ENCODE peak calls at places on chromosomes 16 and 17, in ten cellular contexts. O is SJCRH30, V is AG10803, J is cardiac fibroblast, T is cardiac muscle cell, E is ovary, C is colonic mucosa, A is choroid plexus epithelial cell, D is bronchial epithelial cell, H is MM.1S. M is an unnamed sample.

GRCh38 chr17:142876-143784 is 5.8 kb downstream of the SCGB1C2 start:
- DNase-seq in A (no peak), V (no peak), D (no peak), E (peak), H (no peak), C (peak), O (no peak), T (no peak), J (no peak), M (no peak)

GRCh38 chr17:57662644-57663308 is 82.3 kb downstream of the CCDC182 start:
- DNase-seq in O (peak), D (peak), C (peak), T (peak), J (peak), V (peak), E (peak), A (peak), H (no peak), M (peak)

GRCh38 chr17:67290994-67291362 is 46.0 kb upstream of the HELZ start:
- DNase-seq in A (no peak), V (no peak), D (no peak), H (no peak), C (no peak), E (no peak), O (peak), T (no peak), J (peak), M (no peak)

GRCh38 chr16:48607056-48607825 is 2.7 kb downstream of the N4BP1 start:
- DNase-seq in C (peak), E (no peak), H (no peak), T (peak), J (peak), O (no peak), V (peak), A (peak), D (peak), M (peak)

GRCh38 chr16:27826081-27826892 is 237.2 kb downstream of the GSG1L start:
- DNase-seq in H (no peak), J (no peak), C (no peak), A (no peak), E (no peak), D (no peak), O (no peak), V (no peak), T (no peak), M (no peak)

GRCh38 chr17:6752068-6752909 is 3.6 kb upstream of the XAF1 start:
- DNase-seq in D (peak), T (peak), E (peak), V (peak), C (no peak), J (peak), O (peak), H (no peak), A (peak), M (peak)

GRCh38 chr17:31078290-31078689 is 16.5 kb upstream of the NF1 start:
- DNase-seq in D (peak), V (no peak), J (no peak), A (no peak), O (no peak), H (no peak), C (no peak), E (no peak), T (no peak), M (no peak)

GRCh38 chr17:78304549-78305037 is 55.3 kb downstream of the SOCS3 start:
- DNase-seq in C (no peak), A (no peak), D (no peak), J (no peak), H (no peak), E (no peak), V (no peak), T (no peak), O (peak), M (no peak)

GRCh38 chr17:9140550-9141422 is 119.5 kb downstream of the NTN1 start:
- DNase-seq in O (no peak), H (no peak), A (no peak), E (no peak), D (no peak), V (no peak), C (no peak), J (no peak), T (no peak), M (no peak)

GRCh38 chr16:55000595-55000994 is 69.9 kb downstream of the IRX5 start:
- DNase-seq in J (peak), A (peak), D (peak), T (peak), E (no peak), H (no peak), V (peak), C (no peak), O (no peak), M (peak)

GRCh38 chr16:8668138-8668537 is 6.3 kb upstream of the ABAT start:
- DNase-seq in A (no peak), C (no peak), E (no peak), V (no peak), O (no peak), D (no peak), J (no peak), T (no peak), H (no peak), M (no peak)

GRCh38 chr17:6492892-6493674 is 48.8 kb downstream of the PIMREG start:
- DNase-seq in E (peak), D (no peak), O (peak), V (no peak), T (no peak), A (no peak), J (no peak), C (no peak), H (no peak), M (no peak)

GRCh38 chr16:28309811-28310311 is 17.5 kb downstream of the SBK1 start:
- DNase-seq in T (no peak), D (no peak), O (no peak), H (no peak), A (no peak), C (no peak), V (no peak), E (no peak), J (no peak), M (no peak)

GRCh38 chr17:36647598-36647997 is 46.2 kb downstream of the MRM1 start:
- DNase-seq in H (no peak), A (no peak), T (no peak), C (no peak), E (no peak), D (no peak), V (no peak), J (no peak), O (no peak), M (no peak)

GRCh38 chr17:17510456-17511292 is 14.5 kb upstream of the RASD1 start:
- DNase-seq in A (no peak), J (no peak), E (no peak), T (no peak), O (peak), C (no peak), H (no peak), D (peak), V (no peak), M (no peak)

GRCh38 chr17:80101160-80101945 is at the start of gene GAA:
- DNase-seq in A (peak), E (peak), T (peak), V (peak), J (peak), O (peak), C (peak), D (peak), H (peak), M (peak)

GRCh38 chr17:7132511-7133094 is 18.0 kb upstream of the ASGR2 start:
- DNase-seq in C (no peak), V (no peak), E (no peak), O (no peak), J (peak), D (no peak), A (peak), H (peak), T (peak), M (no peak)

GRCh38 chr16:22189473-22190168 is 16.5 kb upstream of the EEF2K start:
- DNase-seq in D (peak), O (peak), C (peak), E (peak), J (peak), H (peak), V (peak), A (peak), T (peak), M (peak)

GRCh38 chr16:720990-721764 is at the start of gene ANTKMT:
- DNase-seq in J (peak), H (peak), V (peak), O (peak), C (peak), A (peak), T (peak), D (peak), E (peak), M (peak)

GRCh38 chr17:79988163-79988971 is 47.3 kb downstream of the TBC1D16 start:
- DNase-seq in D (peak), H (no peak), E (peak), V (peak), T (peak), C (peak), J (peak), A (peak), O (no peak), M (peak)

GRCh38 chr17:55743103-55743679 is 7.7 kb upstream of the PCTP start:
- DNase-seq in T (no peak), D (peak), E (no peak), A (peak), H (no peak), O (no peak), C (peak), J (no peak), V (no peak), M (no peak)

GRCh38 chr17:73956595-73957465 is 246.6 kb upstream of the RPL38 start:
- DNase-seq in A (peak), O (peak), C (peak), J (peak), D (peak), T (peak), H (peak), E (no peak), V (peak), M (no peak)

GRCh38 chr17:57099165-57099564 is 14.1 kb downstream of the AKAP1 start:
- DNase-seq in C (no peak), O (no peak), T (no peak), V (no peak), H (no peak), J (no peak), E (no peak), A (no peak), D (no peak), M (no peak)

GRCh38 chr17:41655611-41656111 is 31.3 kb upstream of the KRT17 start:
- DNase-seq in O (no peak), V (no peak), J (no peak), E (no peak), C (peak), T (no peak), A (no peak), H (no peak), D (peak), M (no peak)

GRCh38 chr17:259341-259976 is 78.0 kb upstream of the DOC2B start:
- DNase-seq in H (no peak), C (peak), D (no peak), T (no peak), E (no peak), J (no peak), A (no peak), V (no peak), O (no peak), M (no peak)

GRCh38 chr17:67360880-67361279 is 5.5 kb downstream of the PSMD12 start:
- DNase-seq in A (no peak), J (no peak), H (no peak), T (no peak), C (no peak), E (no peak), V (no peak), D (peak), O (no peak), M (no peak)

GRCh38 chr17:79919164-79919585 is 79.9 kb upstream of the CBX4 start:
- DNase-seq in J (peak), D (peak), A (no peak), T (no peak), O (no peak), H (no peak), V (peak), E (peak), C (peak), M (no peak)

GRCh38 chr16:85881436-85881835 is 17.5 kb upstream of the IRF8 start:
- DNase-seq in T (no peak), V (no peak), A (no peak), H (no peak), C (no peak), E (no peak), J (no peak), D (no peak), O (no peak), M (no peak)

GRCh38 chr17:77935121-77935571 is 23.4 kb upstream of the TNRC6C start:
- DNase-seq in E (no peak), J (no peak), H (no peak), O (no peak), V (no peak), D (no peak), T (no peak), C (no peak), A (no peak), M (no peak)

GRCh38 chr17:2357237-2357636 is 19.9 kb downstream of the SGSM2 start:
- DNase-seq in J (no peak), C (no peak), O (no peak), A (no peak), E (no peak), T (no peak), D (no peak), H (no peak), V (no peak), M (no peak)

GRCh38 chr17:40645932-40646331 is 1.7 kb downstream of the SMARCE1 start:
- DNase-seq in D (no peak), T (no peak), O (no peak), V (no peak), J (no peak), H (no peak), C (no peak), A (peak), E (no peak), M (no peak)

DNA sequence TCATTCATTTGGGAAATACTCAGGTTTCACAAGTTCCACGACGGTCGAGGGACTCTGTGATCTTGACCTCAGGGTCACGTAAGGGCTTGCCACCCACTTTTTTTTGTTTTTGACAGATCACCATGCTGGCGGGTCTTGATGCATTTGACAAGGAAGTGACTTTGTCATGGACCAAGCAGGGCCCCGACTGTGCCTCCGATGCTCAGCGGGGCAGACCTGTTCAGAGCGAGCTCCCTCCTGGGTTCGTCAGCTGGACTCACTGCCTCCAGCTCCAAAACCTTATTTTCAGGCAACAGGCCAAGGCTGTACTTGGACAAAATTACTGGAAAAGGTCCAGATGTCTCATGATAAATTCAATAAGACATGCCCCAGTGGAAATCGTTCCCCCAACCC is 9.0 kb upstream of the CLEC18A start:
- DNase-seq in E (no peak), D (no peak), J (no peak), H (no peak), T (peak), V (no peak), A (no peak), O (no peak), C (no peak), M (no peak)
- H3K4me3 ChIP-seq in E (no peak), D (no peak), J (no peak), H (no peak), T (no peak), V (no peak), A (no peak), O (no peak), C (no peak), M (peak)

DNA sequence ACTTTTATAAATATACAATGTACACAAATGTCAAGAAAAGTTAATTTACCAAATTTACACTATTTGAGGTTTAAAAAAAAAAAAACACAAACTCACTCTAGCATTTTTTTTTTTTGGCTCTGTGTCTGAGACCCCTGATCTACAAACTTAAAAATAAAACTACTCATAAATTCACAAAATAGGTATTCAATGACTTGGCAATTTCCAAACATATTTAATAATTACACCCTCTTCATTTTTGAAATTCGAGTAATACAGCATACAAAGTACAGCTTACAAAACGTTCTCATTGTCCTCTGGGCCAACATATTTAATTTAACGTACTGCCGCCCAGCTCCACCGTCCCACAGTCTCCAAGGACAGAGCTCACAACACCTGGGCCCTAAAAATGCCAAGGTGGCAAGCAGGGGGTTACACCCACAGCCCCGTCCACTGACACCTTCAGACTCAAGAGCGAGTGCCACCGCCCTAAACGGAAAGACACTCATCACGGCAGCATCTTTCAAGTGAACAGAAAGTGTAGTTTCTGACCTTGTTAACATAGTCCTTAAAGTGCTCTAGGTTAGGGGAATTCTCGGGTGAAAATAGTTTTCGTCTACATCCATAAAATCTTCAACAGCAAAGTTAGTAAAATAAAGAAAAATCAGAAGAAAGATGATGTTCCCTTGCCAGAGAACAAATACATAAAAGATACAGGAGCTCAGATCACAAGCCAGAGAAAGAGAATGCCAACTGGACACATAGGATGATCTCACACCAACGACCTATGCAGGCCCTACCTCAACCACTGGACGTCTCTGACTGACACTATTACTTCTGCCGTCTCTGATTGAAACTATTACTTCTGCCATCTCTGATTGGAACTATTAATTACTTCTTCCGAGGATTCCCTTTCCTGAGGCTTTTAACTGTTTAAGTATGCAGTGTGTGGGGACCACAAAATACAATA is 4.2 kb downstream of the ADCY9 start:
- DNase-seq in A (peak), H (no peak), J (peak), V (peak), O (peak), T (no peak), D (no peak), E (no peak), C (peak), M (peak)
- H3K4me3 ChIP-seq in A (peak), H (no peak), J (peak), V (peak), O (peak), T (peak), D (peak), E (peak), C (no peak), M (peak)

GRCh38 chr17:50469005-50469605 is 425 bp upstream of the CHAD start:
- DNase-seq in C (peak), O (peak), J (no peak), A (peak), D (no peak), E (no peak), V (no peak), T (no peak), H (no peak), M (peak)
- H3K4me3 ChIP-seq in C (peak), O (peak), J (peak), A (peak), D (no peak), E (peak), V (peak), T (no peak), H (no peak), M (no peak)

GRCh38 chr17:45143767-45144198 is 4.5 kb upstream of the HEXIM1 start:
- DNase-seq in E (peak), H (no peak), O (peak), D (no peak), C (peak), T (peak), A (peak), J (peak), V (peak), M (peak)

GRCh38 chr17:45143101-45143670 is 5.1 kb upstream of the HEXIM1 start:
- DNase-seq in E (no peak), O (no peak), V (no peak), T (no peak), A (no peak), H (no peak), D (no peak), J (no peak), C (no peak), M (no peak)

GRCh38 chr17:45145035-45145389 is 3.3 kb upstream of the HEXIM1 start:
- DNase-seq in H (no peak), O (no peak), J (no peak), C (no peak), A (no peak), E (no peak), T (no peak), D (no peak), V (no peak), M (no peak)

GRCh38 chr17:45146166-45146565 is 2.1 kb upstream of the HEXIM1 start:
- DNase-seq in O (no peak), D (no peak), E (peak), J (no peak), A (no peak), H (no peak), T (no peak), C (no peak), V (no peak), M (no peak)

DNA sequence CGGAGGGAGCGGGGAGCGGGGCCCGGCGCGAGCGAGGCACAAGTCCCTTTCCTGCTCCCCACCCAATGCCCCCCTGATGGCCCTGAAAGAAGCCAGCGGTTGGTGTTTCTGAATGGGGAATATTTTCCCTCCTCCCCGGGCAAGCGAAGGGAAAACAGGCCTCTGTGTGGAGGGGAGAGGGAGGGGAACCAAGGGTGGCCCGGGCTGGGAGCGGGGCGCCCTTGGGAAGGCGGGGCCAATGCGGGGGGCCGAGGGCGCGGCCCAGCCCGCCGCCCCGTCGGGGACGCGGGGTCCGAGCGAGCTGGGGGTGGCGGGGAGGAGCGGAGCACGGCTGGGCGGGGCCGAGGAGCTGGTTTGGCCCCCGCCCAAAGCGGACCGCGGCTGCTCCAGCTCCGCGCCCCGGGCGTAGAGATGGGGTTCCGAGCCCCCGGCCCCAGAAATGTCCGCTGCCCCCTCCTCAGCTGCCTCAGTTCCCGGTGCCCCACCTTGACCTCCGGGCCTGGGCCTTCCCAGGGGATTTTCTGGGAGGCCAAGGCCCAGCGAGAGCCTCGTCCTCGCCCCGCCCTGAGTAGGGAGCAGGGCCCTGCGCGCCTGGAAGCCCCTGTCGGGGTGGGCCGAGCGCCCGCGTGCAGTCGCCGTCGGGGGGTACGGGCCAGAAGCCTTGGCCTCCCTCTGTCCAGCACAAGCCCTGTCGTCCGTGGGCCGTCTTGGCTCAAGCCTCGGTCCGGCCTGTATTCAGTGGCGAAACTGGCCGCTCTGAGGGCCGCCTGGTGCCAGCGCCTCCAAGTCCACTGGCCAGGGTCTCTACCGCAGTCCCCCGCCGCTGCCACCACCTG is 3.9 kb upstream of the HEXIM1 start:
- DNase-seq in E (peak), D (no peak), O (no peak), J (no peak), H (no peak), C (no peak), V (peak), A (no peak), T (peak), M (no peak)
- H3K4me3 ChIP-seq in E (peak), D (peak), O (no peak), J (peak), H (no peak), C (peak), V (peak), A (peak), T (no peak), M (peak)